ENCODE peak calls at places on chromosomes 5 and 9, in nine cellular contexts. B is AG04450, R is tibial artery, M is left ventricle myocardium inferior, G is mucosa of descending colon, A is cardiac muscle cell, K is endothelial cell, O is fibroblast of mammary gland, Q is AG09319. D is an unnamed sample.

GRCh38 chr9:131670247-131670681 is 69.6 kb downstream of the RAPGEF1 start:
- DNase-seq in M (peak), G (no peak), R (peak), Q (no peak), B (no peak), A (no peak), K (no peak), O (no peak), D (no peak)

GRCh38 chr9:124457079-124457886 is 7.0 kb downstream of the ADGRD2 start:
- DNase-seq in O (no peak), K (no peak), M (no peak), Q (no peak), G (no peak), R (no peak), B (no peak), A (no peak), D (no peak)

GRCh38 chr5:149015126-149015525 is 47.7 kb downstream of the SH3TC2 start:
- DNase-seq in R (no peak), G (no peak), O (peak), Q (no peak), M (no peak), B (no peak), A (no peak), K (no peak), D (no peak)

GRCh38 chr9:130945173-130945572 is 6.1 kb upstream of the FIBCD1 start:
- DNase-seq in K (no peak), A (no peak), Q (no peak), M (no peak), R (no peak), O (no peak), G (no peak), B (no peak), D (no peak)

GRCh38 chr5:180596668-180597231 is 5.5 kb upstream of the SCGB3A1 start:
- DNase-seq in M (no peak), O (no peak), Q (no peak), G (no peak), R (no peak), K (no peak), B (no peak), A (no peak), D (no peak)

GRCh38 chr5:85453026-85453349 is 1068.3 kb upstream of the EDIL3 start:
- DNase-seq in B (no peak), R (no peak), M (no peak), A (no peak), Q (no peak), G (no peak), O (no peak), K (no peak), D (no peak)

GRCh38 chr9:135443811-135444470 is 35.6 kb upstream of the PPP1R26 start:
- DNase-seq in K (no peak), B (no peak), R (no peak), Q (no peak), O (no peak), G (no peak), A (no peak), M (no peak), D (no peak)

GRCh38 chr9:132411091-132411508 is 1.1 kb downstream of the CFAP77 start:
- DNase-seq in K (peak), R (no peak), B (no peak), A (peak), M (peak), O (peak), G (peak), Q (no peak), D (peak)

GRCh38 chr9:130701059-130702022 is 7.8 kb downstream of the EXOSC2 start:
- DNase-seq in Q (peak), B (peak), O (peak), M (peak), G (peak), A (peak), R (peak), K (peak), D (peak)

GRCh38 chr9:20579544-20580309 is 42.6 kb downstream of the MLLT3 start:
- DNase-seq in G (no peak), K (no peak), O (no peak), Q (no peak), M (no peak), A (no peak), R (no peak), B (no peak), D (no peak)

GRCh38 chr5:141677415-141677814 is 4.6 kb downstream of the ARAP3 start:
- DNase-seq in M (no peak), B (no peak), O (no peak), Q (no peak), A (peak), K (peak), R (no peak), G (no peak), D (no peak)

GRCh38 chr5:133732536-133732935 is 120.2 kb upstream of the FSTL4 start:
- DNase-seq in Q (no peak), R (no peak), A (no peak), K (no peak), M (no peak), B (no peak), O (no peak), G (no peak), D (no peak)

DNA sequence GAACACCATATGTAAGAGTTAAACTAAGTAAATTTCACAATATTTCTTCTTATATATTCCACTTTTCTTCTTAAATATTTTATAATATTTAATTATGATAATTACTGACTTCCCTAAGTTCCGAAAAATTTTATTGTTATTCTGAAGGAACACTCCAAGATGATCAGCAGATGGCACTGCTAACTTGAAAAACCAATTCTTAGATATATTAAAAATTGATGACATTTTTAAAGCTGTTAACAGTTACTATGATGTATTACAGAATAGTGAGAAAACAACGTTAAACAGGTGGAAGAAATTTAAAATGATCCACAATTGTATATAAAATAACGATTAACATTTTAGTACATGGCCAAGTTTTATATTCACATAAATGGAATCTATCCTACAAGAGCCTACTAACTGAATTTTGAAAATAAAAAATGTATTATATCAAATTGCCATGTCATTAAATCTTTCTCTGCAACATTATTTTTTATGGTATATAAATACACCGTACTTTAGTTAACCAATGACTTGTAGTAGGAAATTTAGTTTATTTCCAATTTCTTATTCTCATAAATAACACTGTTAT is 30.1 kb upstream of the MUSK start:
- DNase-seq in Q (no peak), O (peak), M (no peak), K (no peak), R (no peak), B (no peak), A (peak), G (no peak), D (no peak)
- TF ChIP-seq CTCF in Q (peak), O (peak), M (peak), K (no peak), R (peak), B (peak), A (peak), G (no peak), D (no peak)

GRCh38 chr9:1709347-1709746 is 305.8 kb upstream of the SMARCA2 start:
- DNase-seq in B (no peak), R (no peak), M (no peak), Q (no peak), G (peak), O (peak), K (no peak), A (no peak), D (no peak)
- TF ChIP-seq CTCF in B (no peak), R (no peak), M (peak), Q (no peak), G (no peak), O (peak), K (peak), A (no peak), D (no peak)

DNA sequence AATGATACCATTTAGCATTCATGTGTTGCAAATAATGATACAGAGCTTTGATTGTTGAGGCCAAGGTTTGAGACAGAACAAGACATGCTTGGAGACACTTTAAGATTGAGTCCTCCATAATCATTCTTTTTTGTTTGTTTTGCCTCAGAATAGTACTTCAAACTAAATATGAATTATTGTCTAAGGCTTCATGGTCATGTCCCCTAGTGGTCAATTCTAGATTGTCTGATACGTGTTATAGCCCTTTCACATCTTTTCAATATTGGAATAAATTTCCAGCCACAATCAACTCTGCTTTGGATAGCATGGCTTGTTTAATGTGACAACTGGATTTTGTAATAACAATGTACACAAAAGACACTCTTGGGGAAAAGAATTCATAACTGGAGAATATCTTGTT is 64.2 kb downstream of the PRLR start:
- DNase-seq in M (no peak), A (no peak), R (no peak), G (no peak), B (no peak), K (no peak), O (no peak), Q (no peak), D (no peak)
- TF ChIP-seq CTCF in M (no peak), A (peak), R (no peak), G (no peak), B (peak), K (peak), O (peak), Q (no peak), D (no peak)

GRCh38 chr9:110126986-110127864 is 80.7 kb downstream of the C9orf152 start:
- DNase-seq in B (no peak), Q (no peak), K (peak), R (peak), O (peak), A (peak), M (peak), G (peak), D (peak)
- TF ChIP-seq CTCF in B (no peak), Q (no peak), K (no peak), R (no peak), O (no peak), A (peak), M (no peak), G (no peak), D (no peak)

GRCh38 chr5:41435276-41435675 is 75.1 kb downstream of the PLCXD3 start:
- DNase-seq in G (no peak), R (no peak), B (no peak), Q (no peak), A (no peak), M (no peak), K (no peak), O (no peak), D (no peak)

GRCh38 chr5:41432481-41433253 is 77.7 kb downstream of the PLCXD3 start:
- DNase-seq in R (no peak), B (no peak), Q (no peak), M (no peak), O (no peak), G (no peak), K (no peak), A (no peak), D (no peak)

GRCh38 chr5:41433552-41434181 is 76.7 kb downstream of the PLCXD3 start:
- DNase-seq in G (no peak), O (peak), R (no peak), M (no peak), A (no peak), B (no peak), K (no peak), Q (no peak), D (no peak)
- TF ChIP-seq CTCF in G (no peak), O (peak), R (no peak), M (peak), A (peak), B (peak), K (peak), Q (peak), D (no peak)

GRCh38 chr9:38257626-38258215 is 134.8 kb upstream of the ALDH1B1 start:
- DNase-seq in O (no peak), B (no peak), K (no peak), R (no peak), G (no peak), M (no peak), Q (no peak), A (no peak), D (no peak)

GRCh38 chr9:38259519-38260218 is 132.8 kb upstream of the ALDH1B1 start:
- DNase-seq in O (no peak), B (no peak), Q (no peak), M (no peak), A (no peak), G (no peak), R (no peak), K (no peak), D (no peak)

DNA sequence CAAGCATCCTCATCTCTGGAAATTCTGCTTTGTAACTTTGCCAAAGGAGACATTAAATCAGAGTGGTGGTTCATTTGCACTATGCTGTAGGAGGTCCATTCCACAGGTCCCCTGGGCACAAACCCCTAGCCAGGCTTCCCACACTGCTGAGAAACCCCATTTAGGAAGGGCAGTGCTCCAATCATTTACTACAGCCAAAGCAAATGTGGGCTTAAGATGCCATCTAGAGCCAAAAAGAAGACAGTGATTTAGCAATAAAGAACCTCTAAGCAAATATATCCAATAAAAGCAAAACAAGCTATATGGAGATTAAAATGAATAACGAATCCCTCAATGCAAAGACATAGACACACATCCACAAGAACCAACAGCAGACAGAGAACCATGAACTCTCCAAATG is 129.0 kb upstream of the ALDH1B1 start:
- DNase-seq in O (peak), B (no peak), G (no peak), K (no peak), R (no peak), M (no peak), A (no peak), Q (peak), D (peak)
- TF ChIP-seq CTCF in O (peak), B (peak), G (no peak), K (no peak), R (no peak), M (peak), A (peak), Q (peak), D (no peak)

GRCh38 chr5:112529525-112529924 is 110.4 kb upstream of the EPB41L4A start:
- DNase-seq in B (no peak), R (no peak), A (peak), Q (no peak), G (no peak), M (no peak), K (no peak), O (peak), D (no peak)
- TF ChIP-seq CTCF in B (no peak), R (no peak), A (peak), Q (no peak), G (no peak), M (peak), K (no peak), O (peak), D (peak)

DNA sequence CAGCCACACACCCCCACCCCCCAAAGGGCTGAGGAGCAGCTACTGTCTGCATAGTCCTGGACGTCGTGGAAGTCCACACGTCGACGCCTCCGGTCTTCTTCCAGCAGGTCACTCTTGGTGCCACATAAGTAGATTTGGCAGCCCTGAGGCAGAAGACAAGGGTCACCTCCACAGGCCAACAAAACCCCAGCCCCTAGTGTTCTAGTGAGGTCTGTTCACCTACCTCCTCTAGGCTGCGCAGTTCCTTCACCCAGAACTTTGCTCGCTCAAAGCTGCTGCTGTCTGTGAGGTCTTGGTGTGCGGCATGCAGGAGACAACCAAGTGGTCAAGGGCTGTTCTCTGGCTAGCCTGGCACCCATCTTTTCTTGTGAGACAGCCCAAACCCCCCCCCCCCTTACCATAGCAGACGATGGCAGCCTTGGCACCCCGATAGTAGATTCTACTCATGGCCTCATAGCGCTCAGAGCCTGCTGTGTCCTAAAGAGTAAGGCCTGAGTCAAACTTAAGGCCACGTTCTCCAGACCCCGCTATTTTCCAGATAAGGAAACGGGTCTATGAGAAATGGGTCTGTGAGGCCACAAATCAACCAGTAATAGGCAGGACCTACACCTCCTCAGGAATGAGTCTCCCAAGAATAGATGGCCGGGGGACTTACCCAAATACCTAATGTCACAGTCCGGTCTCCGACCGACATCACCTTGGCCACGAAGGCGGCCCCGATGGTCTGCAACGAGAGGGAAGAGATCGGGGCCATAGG is 987 bp downstream of the RAB24 start:
- DNase-seq in A (no peak), K (no peak), B (no peak), G (no peak), M (no peak), R (no peak), O (peak), Q (no peak), D (no peak)
- TF ChIP-seq CTCF in A (peak), K (no peak), B (peak), G (no peak), M (no peak), R (no peak), O (no peak), Q (no peak), D (no peak)

DNA sequence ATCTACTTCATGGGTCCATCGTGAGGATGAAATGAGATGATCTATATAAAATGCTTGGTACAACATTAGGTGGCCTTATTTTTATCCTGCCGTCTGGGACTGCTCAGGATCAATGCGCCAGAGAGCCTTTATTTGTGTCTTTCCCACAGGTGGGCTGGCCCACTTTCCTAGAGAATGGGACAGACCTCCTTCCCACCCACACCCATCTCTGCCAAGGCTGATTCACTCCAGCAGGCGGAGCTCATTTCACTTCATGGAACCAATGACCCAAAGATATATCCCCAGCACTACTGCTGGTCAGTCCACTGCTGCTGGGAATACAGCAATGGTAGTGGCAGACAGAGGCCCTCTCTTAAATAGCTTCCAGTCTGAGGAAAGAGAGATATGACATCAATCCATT is 35.7 kb downstream of the TGFBI start:
- DNase-seq in Q (no peak), B (no peak), A (no peak), K (no peak), M (no peak), R (no peak), G (peak), O (peak), D (peak)
- TF ChIP-seq CTCF in Q (peak), B (peak), A (peak), K (no peak), M (peak), R (no peak), G (no peak), O (peak), D (no peak)

D was measured in Calu3.